ENCODE peak calls at places on chromosomes 12 and 14, in five cellular contexts. X is iPS DF 6.9, W is A549, R is neural progenitor cell, K is tibial nerve. M is an unnamed sample.

GRCh38 chr14:51539571-51540037 is 112.1 kb upstream of the FRMD6 start:
- DNase-seq in X (peak; percentile 20), W (peak; percentile 29), R (no peak), K (no peak), M (peak; percentile 68)

GRCh38 chr12:113422030-113422900 is at the start of gene SDSL:
- DNase-seq in X (no peak), W (peak; percentile 80), R (peak; percentile 64), K (no peak), M (peak; percentile 77)

GRCh38 chr12:110149104-110149660 is 25.0 kb downstream of the IFT81 start:
- DNase-seq in X (no peak), W (no peak), R (no peak), K (no peak), M (no peak)

GRCh38 chr12:26870491-26871419 is 37.8 kb upstream of the ITPR2 start:
- DNase-seq in X (no peak), W (no peak), R (no peak), K (no peak), M (peak; percentile 8)

GRCh38 chr14:54440037-54440436 is 1.1 kb downstream of the CNIH1 start:
- DNase-seq in X (no peak), W (no peak), R (no peak), K (no peak), M (no peak)

GRCh38 chr14:37546621-37547447 is 48.2 kb downstream of the FOXA1 start:
- DNase-seq in X (no peak), W (peak; percentile 18), R (no peak), K (no peak), M (no peak)

GRCh38 chr12:113056631-113057488 is at the start of gene DTX1:
- DNase-seq in X (no peak), W (no peak), R (peak; percentile 60), K (no peak), M (no peak)

GRCh38 chr14:81132492-81132891 is 88.3 kb downstream of the GTF2A1 start:
- DNase-seq in X (no peak), W (no peak), R (no peak), K (no peak), M (no peak)

GRCh38 chr12:29961231-29961630 is 177.5 kb upstream of the TMTC1 start:
- DNase-seq in X (no peak), W (no peak), R (no peak), K (no peak), M (no peak)

GRCh38 chr12:8956772-8957171 is 7.3 kb upstream of the M6PR start:
- DNase-seq in X (no peak), W (no peak), R (no peak), K (no peak), M (no peak)

GRCh38 chr14:57999471-57999870 is 133.6 kb upstream of the SLC35F4 start:
- DNase-seq in X (no peak), W (no peak), R (no peak), K (no peak), M (no peak)

GRCh38 chr12:53596920-53597363 is 29.2 kb downstream of the ATF7 start:
- DNase-seq in X (no peak), W (no peak), R (peak; percentile 28), K (no peak), M (no peak)

GRCh38 chr14:71460091-71460490 is 472.1 kb upstream of the RGS6 start:
- DNase-seq in X (no peak), W (no peak), R (no peak), K (no peak), M (no peak)

GRCh38 chr14:71933026-71933587 is 878 bp downstream of the RGS6 start:
- DNase-seq in X (no peak), W (no peak), R (peak; percentile 60), K (no peak), M (no peak)

GRCh38 chr12:109116611-109116949 is 193 bp downstream of the ACACB start:
- DNase-seq in X (no peak), W (no peak), R (no peak), K (no peak), M (no peak)

GRCh38 chr14:96385385-96385784 is 6.5 kb upstream of the AK7 start:
- DNase-seq in X (no peak), W (no peak), R (no peak), K (no peak), M (no peak)

GRCh38 chr14:51750542-51750941 is 98.8 kb downstream of the FRMD6 start:
- DNase-seq in X (no peak), W (no peak), R (peak; percentile 28), K (no peak), M (no peak)

GRCh38 chr12:6074394-6074793 is 50.1 kb downstream of the VWF start:
- DNase-seq in X (no peak), W (no peak), R (no peak), K (no peak), M (no peak)

GRCh38 chr12:71870409-71870808 is 30.9 kb downstream of the TBC1D15 start:
- DNase-seq in X (no peak), W (no peak), R (no peak), K (no peak), M (no peak)

GRCh38 chr12:90327783-90328743 is 619.4 kb upstream of the ATP2B1 start:
- DNase-seq in X (no peak), W (no peak), R (no peak), K (no peak), M (no peak)

GRCh38 chr14:99273724-99274345 is 1.8 kb upstream of the BCL11B start:
- DNase-seq in X (no peak), W (peak; percentile 33), R (no peak), K (no peak), M (no peak)

GRCh38 chr12:123962530-123962929 is 10.1 kb downstream of the CCDC92 start:
- DNase-seq in X (no peak), W (no peak), R (no peak), K (no peak), M (no peak)

GRCh38 chr14:89792489-89793366 is 161.8 kb downstream of the EFCAB11 start:
- DNase-seq in X (no peak), W (no peak), R (no peak), K (no peak), M (peak; percentile 19)

GRCh38 chr14:55802986-55803431 is 223.0 kb downstream of the KTN1 start:
- DNase-seq in X (no peak), W (peak; percentile 54), R (no peak), K (no peak), M (no peak)

GRCh38 chr12:105467710-105468366 is 137.3 kb downstream of the C12orf75 start:
- DNase-seq in X (no peak), W (no peak), R (no peak), K (no peak), M (no peak)
- H3K27ac ChIP-seq in X (no peak overlapping the region), W (no peak overlapping the region), R (no peak overlapping the region), K (peak overlapping the region; percentile 54), M (no peak overlapping the region)

DNA sequence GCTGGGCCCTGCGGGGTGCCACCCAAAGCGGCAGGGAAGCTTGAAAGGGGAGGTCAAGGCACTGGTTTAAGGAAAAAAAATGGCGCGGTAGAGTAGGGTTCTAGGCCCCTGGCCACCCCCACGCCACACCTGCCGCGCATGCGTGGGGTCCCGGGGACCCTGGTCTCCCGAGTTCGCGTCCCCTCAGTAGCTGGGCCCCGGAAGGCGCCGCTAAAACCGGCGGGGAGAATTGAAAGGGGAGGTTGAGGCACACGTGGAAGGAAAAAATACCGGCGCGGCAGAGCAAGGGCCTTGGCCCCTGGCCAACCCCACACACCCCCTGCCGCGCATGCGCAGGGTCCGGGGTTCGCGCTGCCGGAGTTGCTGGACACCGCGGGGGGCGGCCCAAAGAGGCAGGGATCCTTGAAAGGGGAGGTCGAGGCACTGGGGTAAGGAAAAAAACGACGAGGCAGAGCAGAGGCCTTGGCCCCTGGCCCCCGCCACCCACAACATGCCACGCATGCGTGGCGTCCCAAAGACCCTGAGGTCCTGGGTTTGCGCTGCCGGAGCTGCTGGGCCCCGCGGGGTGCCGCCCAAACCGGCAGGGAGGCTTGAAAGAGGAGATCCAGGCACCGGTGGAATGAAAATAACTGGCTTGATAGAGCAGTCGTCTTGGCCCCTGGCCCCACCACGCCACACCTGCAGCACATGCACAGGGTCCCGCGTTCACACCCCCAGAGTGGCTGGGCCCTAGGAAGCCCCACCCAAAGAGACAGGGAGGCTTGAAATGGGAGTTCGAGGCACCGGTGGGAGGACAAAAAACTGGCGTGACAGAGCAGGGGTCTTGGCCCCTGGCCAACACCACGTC is 314.5 kb downstream of the ALG10 start:
- DNase-seq in X (no peak), W (no peak), R (no peak), K (no peak), M (no peak)
- H3K9me3 ChIP-seq in X (peaks cover 33% of the 10 kb centered on the region), W (no peaks in the 10 kb centered on the region), R (no peaks in the 10 kb centered on the region), K (no peaks in the 10 kb centered on the region), M (no peaks in the 10 kb centered on the region)

GRCh38 chr12:89276860-89277259 is 75.4 kb downstream of the DUSP6 start:
- DNase-seq in X (no peak), W (no peak), R (no peak), K (no peak), M (no peak)
- H3K4me1 ChIP-seq in X (no peaks in the 10 kb centered on the region), W (no peaks in the 10 kb centered on the region), R (peaks cover 13% of the 10 kb centered on the region), K (peaks cover 10% of the 10 kb centered on the region), M (peaks cover 8% of the 10 kb centered on the region)

DNA sequence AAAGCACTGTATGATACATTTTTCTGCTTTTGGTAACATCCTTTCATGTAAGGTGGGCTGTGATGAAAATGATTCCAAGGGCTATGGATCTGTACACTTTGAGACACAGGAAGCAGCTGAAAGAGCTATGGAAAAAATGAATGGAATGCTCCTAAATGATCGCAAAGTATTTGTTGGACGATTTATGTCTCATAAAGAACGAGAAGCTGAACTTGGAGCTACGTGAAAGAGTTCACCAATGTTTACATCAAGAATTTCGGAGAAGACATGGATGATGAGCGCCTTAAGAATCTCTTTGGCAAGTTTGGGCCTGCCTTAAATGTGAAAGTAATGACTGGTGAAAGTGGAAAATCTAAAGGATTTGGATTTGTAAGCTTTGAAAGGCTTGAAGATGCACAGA is 22.1 kb upstream of the SRGAP1 start:
- DNase-seq in X (no peak), W (no peak), R (no peak), K (no peak), M (no peak)
- H3K27ac ChIP-seq in X (no peak overlapping the region), W (no peak overlapping the region), R (no peak overlapping the region), K (no peak overlapping the region), M (no peak overlapping the region)

GRCh38 chr12:73612571-73612970 is 925.1 kb upstream of the ATXN7L3B start:
- DNase-seq in X (no peak), W (no peak), R (no peak), K (no peak), M (no peak)
- H3K9me3 ChIP-seq in X (no peaks in the 10 kb centered on the region), W (no peaks in the 10 kb centered on the region), R (no peaks in the 10 kb centered on the region), K (no peaks in the 10 kb centered on the region), M (no peaks in the 10 kb centered on the region)

M was measured in SJCRH30.